ENCODE peak calls at places on chromosomes 11 and 22, in seven cellular contexts. One of them, this sample, is unnamed.
A peak's percentile ranks its signal among the peaks of the same experiment; 100 is the strongest.

GRCh38 chr11:79431535-79431934 is 9.3 kb downstream of the TENM4 start:
- DNase-seq in astrocyte of the cerebellum: no peak
- DNase-seq in nephron progenitor cell: no peak
- DNase-seq in kidney: no peak
- DNase-seq in GM13976: no peak
- DNase-seq in AG09309: no peak
- DNase-seq in stomach: no peak
- DNase-seq in this sample: peak; percentile 94

GRCh38 chr22:49525776-49526535 is 301.7 kb downstream of the BRD1 start:
- DNase-seq in astrocyte of the cerebellum: no peak
- DNase-seq in nephron progenitor cell: no peak
- DNase-seq in kidney: no peak
- DNase-seq in GM13976: no peak
- DNase-seq in AG09309: no peak
- DNase-seq in stomach: no peak
- DNase-seq in this sample: no peak

GRCh38 chr11:71418643-71419042 is 29.6 kb downstream of the DHCR7 start:
- DNase-seq in astrocyte of the cerebellum: no peak
- DNase-seq in nephron progenitor cell: no peak
- DNase-seq in kidney: no peak
- DNase-seq in GM13976: peak; percentile 64
- DNase-seq in AG09309: no peak
- DNase-seq in stomach: no peak
- DNase-seq in this sample: no peak

GRCh38 chr11:105167244-105167643 is 27.7 kb upstream of the CARD18 start:
- DNase-seq in astrocyte of the cerebellum: no peak
- DNase-seq in nephron progenitor cell: no peak
- DNase-seq in kidney: no peak
- DNase-seq in GM13976: no peak
- DNase-seq in AG09309: no peak
- DNase-seq in stomach: no peak
- DNase-seq in this sample: no peak

GRCh38 chr11:125945011-125945796 is 640 bp upstream of the VSIG10L2 start:
- DNase-seq in astrocyte of the cerebellum: no peak
- DNase-seq in nephron progenitor cell: no peak
- DNase-seq in kidney: no peak
- DNase-seq in GM13976: no peak
- DNase-seq in AG09309: no peak
- DNase-seq in stomach: no peak
- DNase-seq in this sample: no peak

GRCh38 chr22:50267591-50268390 is 2.4 kb downstream of the MAPK11 start:
- DNase-seq in astrocyte of the cerebellum: no peak
- DNase-seq in nephron progenitor cell: no peak
- DNase-seq in kidney: no peak
- DNase-seq in GM13976: peak; percentile 77
- DNase-seq in AG09309: no peak
- DNase-seq in stomach: peak; percentile 72
- DNase-seq in this sample: peak; percentile 27

GRCh38 chr11:65416341-65417185 is 6.0 kb upstream of the NEAT1 start:
- DNase-seq in astrocyte of the cerebellum: no peak
- DNase-seq in nephron progenitor cell: peak; percentile 96
- DNase-seq in kidney: peak; percentile 96
- DNase-seq in GM13976: peak; percentile 93
- DNase-seq in AG09309: peak; percentile 35
- DNase-seq in stomach: peak; percentile 94
- DNase-seq in this sample: peak; percentile 76

GRCh38 chr11:64283092-64283491 is 1.4 kb downstream of the BAD start:
- DNase-seq in astrocyte of the cerebellum: no peak
- DNase-seq in nephron progenitor cell: no peak
- DNase-seq in kidney: peak; percentile 40
- DNase-seq in GM13976: no peak
- DNase-seq in AG09309: no peak
- DNase-seq in stomach: no peak
- DNase-seq in this sample: no peak

GRCh38 chr11:13720940-13721339 is 52.5 kb downstream of the FAR1 start:
- DNase-seq in astrocyte of the cerebellum: no peak
- DNase-seq in nephron progenitor cell: no peak
- DNase-seq in kidney: no peak
- DNase-seq in GM13976: no peak
- DNase-seq in AG09309: no peak
- DNase-seq in stomach: no peak
- DNase-seq in this sample: peak; percentile 4

GRCh38 chr22:47190276-47190956 is 428.0 kb downstream of the TBC1D22A start:
- DNase-seq in astrocyte of the cerebellum: no peak
- DNase-seq in nephron progenitor cell: no peak
- DNase-seq in kidney: peak; percentile 65
- DNase-seq in GM13976: no peak
- DNase-seq in AG09309: no peak
- DNase-seq in stomach: peak; percentile 22
- DNase-seq in this sample: no peak

GRCh38 chr11:128757886-128758612 is 64.2 kb downstream of the FLI1 start:
- DNase-seq in astrocyte of the cerebellum: no peak
- DNase-seq in nephron progenitor cell: no peak
- DNase-seq in kidney: no peak
- DNase-seq in GM13976: peak; percentile 50
- DNase-seq in AG09309: no peak
- DNase-seq in stomach: no peak
- DNase-seq in this sample: no peak

GRCh38 chr11:128759168-128759567 is 65.3 kb downstream of the FLI1 start:
- DNase-seq in astrocyte of the cerebellum: no peak
- DNase-seq in nephron progenitor cell: no peak
- DNase-seq in kidney: no peak
- DNase-seq in GM13976: no peak
- DNase-seq in AG09309: no peak
- DNase-seq in stomach: no peak
- DNase-seq in this sample: no peak

GRCh38 chr11:128756469-128756868 is 62.6 kb downstream of the FLI1 start:
- DNase-seq in astrocyte of the cerebellum: no peak
- DNase-seq in nephron progenitor cell: no peak
- DNase-seq in kidney: no peak
- DNase-seq in GM13976: no peak
- DNase-seq in AG09309: no peak
- DNase-seq in stomach: no peak
- DNase-seq in this sample: no peak

GRCh38 chr11:128759597-128759996 is 65.7 kb downstream of the FLI1 start:
- DNase-seq in astrocyte of the cerebellum: no peak
- DNase-seq in nephron progenitor cell: no peak
- DNase-seq in kidney: no peak
- DNase-seq in GM13976: no peak
- DNase-seq in AG09309: no peak
- DNase-seq in stomach: no peak
- DNase-seq in this sample: no peak

DNA sequence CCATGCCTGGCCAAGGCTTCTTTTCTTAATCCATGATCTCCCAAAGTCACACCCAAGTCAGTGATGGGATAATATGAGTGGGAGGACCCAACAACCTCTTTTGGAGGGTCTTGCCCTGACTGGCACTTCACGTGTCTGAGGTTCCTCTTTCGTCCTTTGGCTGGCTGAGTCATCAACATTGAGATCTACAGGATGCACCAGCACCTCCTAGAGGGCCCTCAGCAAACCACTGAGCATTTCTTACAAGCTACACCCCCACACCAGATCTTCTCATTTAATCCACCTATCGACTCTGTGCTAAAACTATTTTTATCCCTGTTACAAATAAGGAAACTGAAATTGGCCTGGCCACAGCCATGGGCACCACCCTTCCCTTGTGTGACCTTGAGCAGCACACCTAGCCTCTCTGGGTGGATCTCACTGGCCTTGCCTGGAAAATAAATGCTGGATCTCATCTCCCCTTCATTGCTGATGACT is 63.4 kb downstream of the FLI1 start:
- DNase-seq in astrocyte of the cerebellum: no peak
- DNase-seq in nephron progenitor cell: no peak
- DNase-seq in kidney: no peak
- DNase-seq in GM13976: peak; percentile 82
- DNase-seq in AG09309: no peak
- DNase-seq in stomach: no peak
- DNase-seq in this sample: peak; percentile 34
- TF ChIP-seq CTCF in astrocyte of the cerebellum: peak; percentile 15
- TF ChIP-seq CTCF in nephron progenitor cell: no peak
- TF ChIP-seq CTCF in kidney: no peak
- TF ChIP-seq CTCF in GM13976: peak; percentile 56
- TF ChIP-seq CTCF in AG09309: peak; percentile 32
- TF ChIP-seq CTCF in stomach: no peak
- TF ChIP-seq CTCF in this sample: peak; percentile 29

GRCh38 chr11:36056160-36056751 is 112.4 kb downstream of the LDLRAD3 start:
- DNase-seq in astrocyte of the cerebellum: no peak
- DNase-seq in nephron progenitor cell: peak; percentile 41
- DNase-seq in kidney: no peak
- DNase-seq in GM13976: peak; percentile 38
- DNase-seq in AG09309: no peak
- DNase-seq in stomach: no peak
- DNase-seq in this sample: peak; percentile 72

GRCh38 chr11:36053314-36053713 is 109.5 kb downstream of the LDLRAD3 start:
- DNase-seq in astrocyte of the cerebellum: no peak
- DNase-seq in nephron progenitor cell: no peak
- DNase-seq in kidney: no peak
- DNase-seq in GM13976: no peak
- DNase-seq in AG09309: no peak
- DNase-seq in stomach: no peak
- DNase-seq in this sample: no peak

GRCh38 chr11:36055356-36055755 is 111.5 kb downstream of the LDLRAD3 start:
- DNase-seq in astrocyte of the cerebellum: no peak
- DNase-seq in nephron progenitor cell: no peak
- DNase-seq in kidney: no peak
- DNase-seq in GM13976: no peak
- DNase-seq in AG09309: no peak
- DNase-seq in stomach: no peak
- DNase-seq in this sample: no peak

GRCh38 chr11:36054628-36055027 is 110.8 kb downstream of the LDLRAD3 start:
- DNase-seq in astrocyte of the cerebellum: no peak
- DNase-seq in nephron progenitor cell: no peak
- DNase-seq in kidney: no peak
- DNase-seq in GM13976: no peak
- DNase-seq in AG09309: no peak
- DNase-seq in stomach: no peak
- DNase-seq in this sample: no peak

DNA sequence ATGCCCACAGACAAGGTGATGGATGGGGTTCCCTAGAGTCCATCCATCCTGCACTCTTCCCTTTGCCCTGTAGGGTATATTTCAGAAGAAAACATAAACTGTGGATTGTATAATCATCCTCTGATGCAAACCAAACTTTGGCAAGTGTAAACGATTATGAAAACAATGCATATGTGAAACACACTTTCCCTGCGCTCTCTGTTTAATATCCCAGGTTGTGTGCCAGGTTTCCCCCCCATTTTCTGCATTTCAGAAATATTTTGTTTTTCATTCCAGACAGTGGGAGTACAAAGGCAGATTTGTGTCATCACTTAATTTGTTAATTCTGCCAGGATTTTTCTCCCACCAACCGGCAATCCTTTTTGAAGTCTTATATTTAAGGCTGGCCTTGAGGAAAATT is 110.0 kb downstream of the LDLRAD3 start:
- DNase-seq in astrocyte of the cerebellum: no peak
- DNase-seq in nephron progenitor cell: no peak
- DNase-seq in kidney: no peak
- DNase-seq in GM13976: no peak
- DNase-seq in AG09309: no peak
- DNase-seq in stomach: no peak
- DNase-seq in this sample: no peak
- TF ChIP-seq CTCF in astrocyte of the cerebellum: no peak
- TF ChIP-seq CTCF in nephron progenitor cell: no peak
- TF ChIP-seq CTCF in kidney: no peak
- TF ChIP-seq CTCF in GM13976: no peak
- TF ChIP-seq CTCF in AG09309: no peak
- TF ChIP-seq CTCF in stomach: no peak
- TF ChIP-seq CTCF in this sample: no peak

GRCh38 chr22:19168088-19168890 is 10.2 kb downstream of the SLC25A1 start:
- DNase-seq in astrocyte of the cerebellum: no peak
- DNase-seq in nephron progenitor cell: no peak
- DNase-seq in kidney: no peak
- DNase-seq in GM13976: no peak
- DNase-seq in AG09309: no peak
- DNase-seq in stomach: no peak
- DNase-seq in this sample: no peak
- TF ChIP-seq CTCF in astrocyte of the cerebellum: peak; percentile 14
- TF ChIP-seq CTCF in nephron progenitor cell: no peak
- TF ChIP-seq CTCF in kidney: no peak
- TF ChIP-seq CTCF in GM13976: no peak
- TF ChIP-seq CTCF in AG09309: peak; percentile 7
- TF ChIP-seq CTCF in stomach: no peak
- TF ChIP-seq CTCF in this sample: no peak

GRCh38 chr11:77593883-77594282 is 4.1 kb downstream of the AQP11 start:
- DNase-seq in astrocyte of the cerebellum: no peak
- DNase-seq in nephron progenitor cell: no peak
- DNase-seq in kidney: no peak
- DNase-seq in GM13976: no peak
- DNase-seq in AG09309: no peak
- DNase-seq in stomach: no peak
- DNase-seq in this sample: no peak
- TF ChIP-seq CTCF in astrocyte of the cerebellum: no peak
- TF ChIP-seq CTCF in nephron progenitor cell: no peak
- TF ChIP-seq CTCF in kidney: no peak
- TF ChIP-seq CTCF in GM13976: no peak
- TF ChIP-seq CTCF in AG09309: no peak
- TF ChIP-seq CTCF in stomach: no peak
- TF ChIP-seq CTCF in this sample: no peak

DNA sequence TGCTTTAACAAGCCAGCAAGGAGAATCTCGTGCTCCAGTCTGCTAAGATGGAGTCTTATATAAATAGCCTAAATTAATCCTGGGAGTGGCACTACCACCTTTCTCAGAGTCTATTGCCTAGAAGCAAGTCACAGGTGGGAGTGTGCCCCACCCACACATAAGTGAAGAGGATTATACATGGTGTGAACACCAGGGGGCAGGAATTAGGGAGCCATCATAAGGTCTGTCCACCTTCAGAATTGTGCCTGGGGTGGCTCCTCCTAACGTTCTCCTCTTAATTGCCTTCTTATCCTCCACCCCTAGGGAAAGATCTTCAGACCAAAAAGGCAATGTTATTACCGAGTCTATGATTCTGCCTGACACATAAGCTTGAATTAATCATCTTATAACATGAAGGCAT is 276.8 kb upstream of the SESN3 start:
- DNase-seq in astrocyte of the cerebellum: no peak
- DNase-seq in nephron progenitor cell: no peak
- DNase-seq in kidney: no peak
- DNase-seq in GM13976: no peak
- DNase-seq in AG09309: no peak
- DNase-seq in stomach: no peak
- DNase-seq in this sample: no peak
- TF ChIP-seq CTCF in astrocyte of the cerebellum: no peak
- TF ChIP-seq CTCF in nephron progenitor cell: no peak
- TF ChIP-seq CTCF in kidney: no peak
- TF ChIP-seq CTCF in GM13976: no peak
- TF ChIP-seq CTCF in AG09309: no peak
- TF ChIP-seq CTCF in stomach: no peak
- TF ChIP-seq CTCF in this sample: peak; percentile 21